ENCODE peak calls at places on chromosome 1, in eight cellular contexts. J is memory B cell, K is non-pigmented ciliary epithelial cell, P is astrocyte of the spinal cord, B is ovary, N is right lobe of liver, O is C1 segment of cervical spinal cord, S is KG1. W is an unnamed sample.
A peak's percentile ranks its signal among the peaks of the same experiment; 100 is the strongest.

GRCh38 chr1:199297901-199298300 is 659.1 kb downstream of the PTPRC start:
- DNase-seq in O (no peak), S (no peak), K (no peak), N (no peak), J (no peak), B (no peak), P (no peak), W (no peak)

GRCh38 chr1:63775418-63776127 is 1.8 kb downstream of the ROR1 start:
- DNase-seq in B (no peak), P (no peak), S (no peak), J (no peak), K (no peak), N (no peak), O (no peak), W (no peak)

GRCh38 chr1:78649628-78650027 is at the start of gene IFI44:
- DNase-seq in N (peak; percentile 83), K (peak; percentile 68), B (peak; percentile 77), O (peak; percentile 53), S (peak; percentile 78), P (peak; percentile 87), J (peak; percentile 19), W (peak; percentile 87)

GRCh38 chr1:64624859-64625258 is 120.0 kb upstream of the RAVER2 start:
- DNase-seq in B (no peak), O (no peak), P (peak; percentile 17), J (no peak), K (no peak), S (no peak), N (no peak), W (no peak)

GRCh38 chr1:202244841-202245261 is 51.3 kb downstream of the LGR6 start:
- DNase-seq in O (no peak), P (no peak), J (no peak), N (peak; percentile 26), K (no peak), S (no peak), B (no peak), W (no peak)

GRCh38 chr1:3460653-3461237 is 6.3 kb downstream of the ARHGEF16 start:
- DNase-seq in S (no peak), B (no peak), O (no peak), P (peak; percentile 42), N (no peak), K (no peak), J (no peak), W (peak; percentile 39)

GRCh38 chr1:85406887-85407593 is 57.9 kb downstream of the DDAH1 start:
- DNase-seq in O (peak; percentile 13), N (peak; percentile 72), S (no peak), B (peak; percentile 26), P (peak; percentile 96), J (no peak), K (peak; percentile 82), W (no peak)

GRCh38 chr1:51302270-51302669 is 28.1 kb downstream of the TTC39A start:
- DNase-seq in J (no peak), S (no peak), P (no peak), K (no peak), B (no peak), O (no peak), N (no peak), W (no peak)

GRCh38 chr1:203271962-203272632 is 33.2 kb upstream of the BTG2 start:
- DNase-seq in P (no peak), N (no peak), J (no peak), B (peak; percentile 64), K (no peak), S (no peak), O (no peak), W (no peak)

GRCh38 chr1:94955767-94956632 is 29.1 kb upstream of the CNN3 start:
- DNase-seq in B (no peak), S (no peak), K (no peak), J (no peak), N (peak; percentile 54), O (no peak), P (no peak), W (no peak)

GRCh38 chr1:179026813-179027664 is 1.3 kb downstream of the FAM20B start:
- DNase-seq in K (no peak), J (no peak), S (no peak), N (no peak), P (no peak), O (no peak), B (no peak), W (no peak)

GRCh38 chr1:1079408-1080121 is 5.5 kb upstream of the RNF223 start:
- DNase-seq in O (no peak), K (peak; percentile 24), P (peak; percentile 70), S (no peak), B (peak; percentile 64), J (no peak), N (peak; percentile 75), W (peak; percentile 84)

GRCh38 chr1:34987018-34987417 is 1.9 kb upstream of the TMEM35B start:
- DNase-seq in B (no peak), N (no peak), S (no peak), P (no peak), K (no peak), O (no peak), J (no peak), W (no peak)

GRCh38 chr1:73205294-73205973 is 923.1 kb upstream of the NEGR1 start:
- DNase-seq in S (no peak), O (no peak), K (no peak), B (no peak), J (no peak), P (no peak), N (no peak), W (no peak)

GRCh38 chr1:87956766-87957165 is 628.1 kb downstream of the LMO4 start:
- DNase-seq in K (no peak), P (peak; percentile 40), S (no peak), O (no peak), N (no peak), J (no peak), B (no peak), W (no peak)

GRCh38 chr1:77643456-77643855 is 39.0 kb downstream of the ZZZ3 start:
- DNase-seq in J (no peak), P (no peak), K (no peak), O (no peak), S (no peak), B (no peak), N (no peak), W (no peak)

GRCh38 chr1:108051625-108052382 is 86.8 kb upstream of the VAV3 start:
- DNase-seq in P (no peak), S (no peak), N (no peak), B (no peak), O (no peak), J (no peak), K (no peak), W (no peak)

GRCh38 chr1:208132287-208132882 is 111.8 kb downstream of the PLXNA2 start:
- DNase-seq in P (peak; percentile 59), S (no peak), K (peak; percentile 19), J (peak; percentile 14), B (peak; percentile 84), N (peak; percentile 90), O (peak; percentile 9), W (peak; percentile 95)

GRCh38 chr1:110870721-110871388 is 2.1 kb upstream of the CD53 start:
- DNase-seq in K (no peak), O (no peak), B (no peak), J (no peak), N (no peak), S (no peak), P (no peak), W (no peak)

GRCh38 chr1:227330279-227330678 is 12.0 kb upstream of the CDC42BPA start:
- DNase-seq in K (no peak), N (no peak), S (no peak), P (no peak), O (no peak), J (no peak), B (no peak), W (no peak)

GRCh38 chr1:83802023-83802422 is 196.9 kb downstream of the TTLL7 start:
- DNase-seq in N (no peak), J (no peak), P (no peak), O (no peak), K (no peak), S (no peak), B (no peak), W (no peak)

GRCh38 chr1:115411388-115412063 is 73.5 kb upstream of the NGF start:
- DNase-seq in P (peak; percentile 76), S (no peak), N (no peak), K (no peak), B (no peak), O (no peak), J (no peak), W (no peak)

GRCh38 chr1:21666572-21667320 is 2.4 kb downstream of the RAP1GAP start:
- DNase-seq in O (no peak), B (peak; percentile 12), P (no peak), J (no peak), S (no peak), N (peak; percentile 47), K (no peak), W (peak; percentile 65)

GRCh38 chr1:102891868-102892625 is 216.3 kb downstream of the COL11A1 start:
- DNase-seq in N (no peak), O (no peak), P (peak; percentile 81), K (peak; percentile 75), S (no peak), J (no peak), B (no peak), W (no peak)

GRCh38 chr1:101653482-101653946 is 343.2 kb downstream of the OLFM3 start:
- DNase-seq in P (peak; percentile 4), O (no peak), J (no peak), K (no peak), N (no peak), B (no peak), S (no peak), W (no peak)

GRCh38 chr1:90000934-90001676 is 6.2 kb downstream of the ZNF326 start:
- DNase-seq in P (no peak), S (no peak), B (no peak), O (no peak), K (no peak), N (no peak), J (no peak), W (no peak)

GRCh38 chr1:40820251-40820797 is 36.7 kb downstream of the KCNQ4 start:
- DNase-seq in J (no peak), P (no peak), S (no peak), N (peak; percentile 86), B (no peak), K (no peak), O (peak; percentile 45), W (no peak)

GRCh38 chr1:41919764-41920397 is 1.2 kb upstream of the HIVEP3 start:
- DNase-seq in B (no peak), S (peak; percentile 67), N (no peak), O (no peak), J (no peak), P (no peak), K (no peak), W (no peak)

GRCh38 chr1:58508629-58509028 is 37.9 kb downstream of the OMA1 start:
- DNase-seq in S (no peak), N (no peak), B (no peak), K (no peak), P (no peak), J (no peak), O (no peak), W (no peak)

GRCh38 chr1:184113251-184113650 is 61.7 kb downstream of the TSEN15 start:
- DNase-seq in B (no peak), J (no peak), K (no peak), P (no peak), O (no peak), S (no peak), N (no peak), W (no peak)

GRCh38 chr1:15723631-15724246 is 12.3 kb upstream of the SLC25A34 start:
- DNase-seq in N (no peak), P (no peak), S (no peak), O (no peak), K (no peak), J (no peak), B (no peak), W (no peak)

GRCh38 chr1:45806129-45806528 is 2.7 kb downstream of the MAST2 start:
- DNase-seq in J (no peak), K (no peak), S (no peak), P (no peak), N (no peak), B (no peak), O (no peak), W (no peak)

GRCh38 chr1:50704126-50704525 is 255.9 kb downstream of the FAF1 start:
- DNase-seq in K (no peak), B (no peak), N (no peak), S (peak; percentile 29), O (no peak), P (peak; percentile 45), J (peak; percentile 26), W (no peak)

GRCh38 chr1:218304281-218305039 is 19.4 kb downstream of the RRP15 start:
- DNase-seq in K (no peak), J (no peak), N (no peak), B (no peak), O (no peak), S (peak; percentile 43), P (peak; percentile 58), W (no peak)

W was measured in aorta.